ENCODE peak calls at places on chromosomes 6 and 20, in five cellular contexts. Y, J, A, Z and T are unnamed samples. For H3K9me3 and H3K36me3, the result is how much of the 10 kb centered on the place peaks cover.

GRCh38 chr20:3813758-3814581 is 6.4 kb upstream of the AP5S1 start:
- DNase-seq in J (no peak), A (no peak), Y (no peak), Z (peak), T (no peak)

GRCh38 chr6:80333342-80333741 is 226.9 kb downstream of the BCKDHB start:
- DNase-seq in J (no peak), Y (no peak), Z (no peak), A (no peak), T (no peak)

GRCh38 chr6:110066091-110066490 is 88.0 kb downstream of the GPR6 start:
- DNase-seq in Y (no peak), A (no peak), J (no peak), Z (no peak), T (peak)

GRCh38 chr6:107118976-107119375 is 3.7 kb upstream of the BEND3 start:
- DNase-seq in J (no peak), A (no peak), Z (no peak), Y (no peak), T (no peak)

GRCh38 chr6:44041461-44042260 is 85.6 kb downstream of the MRPL14 start:
- DNase-seq in J (peak), Z (peak), Y (no peak), A (no peak), T (no peak)

GRCh38 chr20:17281478-17281877 is 54.6 kb downstream of the PCSK2 start:
- DNase-seq in Z (peak), Y (no peak), A (peak), J (no peak), T (no peak)

GRCh38 chr6:1904494-1904854 is 294.8 kb downstream of the FOXC1 start:
- DNase-seq in Z (peak), Y (no peak), A (peak), J (no peak), T (no peak)

GRCh38 chr6:101397199-101397598 is 3.7 kb downstream of the GRIK2 start:
- DNase-seq in J (no peak), Y (no peak), Z (no peak), A (no peak), T (no peak)

GRCh38 chr6:26330835-26331808 is 33.9 kb upstream of the BTN3A2 start:
- DNase-seq in A (no peak), J (no peak), Z (no peak), Y (no peak), T (no peak)

GRCh38 chr20:20594171-20594530 is 118.3 kb downstream of the RALGAPA2 start:
- DNase-seq in A (no peak), J (no peak), Z (no peak), Y (no peak), T (no peak)

GRCh38 chr6:79215233-79215824 is 19.2 kb downstream of the HMGN3 start:
- DNase-seq in Z (no peak), Y (no peak), A (peak), J (no peak), T (no peak)

GRCh38 chr6:9647599-9647998 is 767.3 kb downstream of the TFAP2A start:
- DNase-seq in Y (no peak), Z (no peak), J (no peak), A (no peak), T (no peak)

GRCh38 chr6:129104131-129104530 is 221.2 kb downstream of the LAMA2 start:
- DNase-seq in J (no peak), Z (no peak), A (no peak), Y (no peak), T (no peak)

GRCh38 chr6:151069641-151070040 is 170.1 kb upstream of the AKAP12 start:
- DNase-seq in Y (no peak), Z (no peak), J (no peak), A (no peak), T (peak)

GRCh38 chr6:10733151-10733715 is 10.4 kb downstream of the TMEM14C start:
- DNase-seq in A (peak), Y (no peak), Z (no peak), J (no peak), T (peak)

GRCh38 chr6:9204171-9204570 is 768.8 kb upstream of the SLC35B3 start:
- DNase-seq in J (no peak), A (no peak), Z (peak), Y (no peak), T (no peak)

GRCh38 chr20:1652104-1652503 is 5.5 kb downstream of the SIRPG start:
- DNase-seq in Y (no peak), A (no peak), J (no peak), Z (no peak), T (no peak)

GRCh38 chr6:43509984-43510826 is at the start of gene LRRC73:
- DNase-seq in Z (peak), Y (peak), J (peak), A (peak), T (peak)

GRCh38 chr20:17822039-17822438 is 122.3 kb downstream of the BANF2 start:
- DNase-seq in A (no peak), Z (peak), Y (peak), J (peak), T (no peak)

GRCh38 chr6:27078734-27079357 is 168.7 kb upstream of the PRSS16 start:
- DNase-seq in J (no peak), A (peak), Z (peak), Y (peak), T (no peak)

GRCh38 chr20:63497138-63497945 is 1.5 kb downstream of the EEF1A2 start:
- DNase-seq in J (no peak), A (no peak), Y (no peak), Z (no peak), T (no peak)

GRCh38 chr6:36243562-36244212 is 26.2 kb upstream of the PNPLA1 start:
- DNase-seq in J (no peak), Z (no peak), A (no peak), Y (no peak), T (no peak)

GRCh38 chr6:31529329-31530150 is 778 bp downstream of the MCCD1 start:
- DNase-seq in Y (no peak), Z (no peak), A (no peak), J (no peak), T (no peak)

GRCh38 chr6:4880373-4880762 is 104.2 kb downstream of the CDYL start:
- DNase-seq in J (no peak), Y (no peak), A (no peak), Z (no peak), T (no peak)

GRCh38 chr6:113416166-113416565 is 441.0 kb upstream of the MARCKS start:
- DNase-seq in J (no peak), A (no peak), Z (no peak), Y (no peak), T (no peak)
- H3K9me3 ChIP-seq in J (under half), A (under half), Z (under half), Y (under half), T (under half)

DNA sequence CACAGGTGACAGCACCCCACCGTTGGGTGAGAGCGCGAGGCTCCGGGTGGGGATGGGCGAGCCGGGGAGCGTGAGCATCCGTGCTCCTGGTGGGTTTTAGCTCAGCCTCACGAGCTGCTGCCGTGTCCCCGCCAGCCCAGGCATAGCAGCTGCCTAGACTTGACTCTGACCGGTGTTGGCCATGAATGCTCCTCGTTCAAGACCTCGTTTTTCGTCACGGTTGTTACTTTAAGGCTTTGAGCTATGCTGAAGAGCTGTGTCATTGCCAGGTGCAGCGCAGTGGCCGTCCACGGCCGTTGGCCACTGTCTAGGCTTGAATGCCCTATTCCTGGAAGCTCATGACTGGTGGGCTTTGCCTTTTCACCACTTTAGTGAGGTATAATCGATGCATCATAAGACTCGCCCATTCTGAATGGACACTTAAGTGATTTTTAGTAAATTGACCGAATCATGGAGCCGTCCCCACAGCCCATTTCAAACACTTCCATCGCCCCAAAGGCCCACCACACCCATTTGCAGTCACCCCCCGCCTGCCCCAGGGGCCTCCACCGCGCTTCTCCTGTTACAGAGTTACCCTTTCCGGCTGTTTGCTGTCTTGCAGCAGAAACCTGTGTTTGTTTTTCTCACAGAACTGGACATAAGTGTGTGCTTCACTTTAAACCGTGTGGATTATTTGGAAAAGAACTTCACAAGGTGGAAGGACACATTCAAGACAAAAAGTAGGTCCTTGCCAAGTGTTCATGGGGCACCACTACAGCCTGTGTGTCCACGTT is 21.4 kb upstream of the ADRM1 start:
- DNase-seq in J (no peak), Z (no peak), A (no peak), Y (no peak), T (no peak)
- H3K36me3 ChIP-seq in J (under half), Z (under half), A (under half), Y (under half), T (half or more)

DNA sequence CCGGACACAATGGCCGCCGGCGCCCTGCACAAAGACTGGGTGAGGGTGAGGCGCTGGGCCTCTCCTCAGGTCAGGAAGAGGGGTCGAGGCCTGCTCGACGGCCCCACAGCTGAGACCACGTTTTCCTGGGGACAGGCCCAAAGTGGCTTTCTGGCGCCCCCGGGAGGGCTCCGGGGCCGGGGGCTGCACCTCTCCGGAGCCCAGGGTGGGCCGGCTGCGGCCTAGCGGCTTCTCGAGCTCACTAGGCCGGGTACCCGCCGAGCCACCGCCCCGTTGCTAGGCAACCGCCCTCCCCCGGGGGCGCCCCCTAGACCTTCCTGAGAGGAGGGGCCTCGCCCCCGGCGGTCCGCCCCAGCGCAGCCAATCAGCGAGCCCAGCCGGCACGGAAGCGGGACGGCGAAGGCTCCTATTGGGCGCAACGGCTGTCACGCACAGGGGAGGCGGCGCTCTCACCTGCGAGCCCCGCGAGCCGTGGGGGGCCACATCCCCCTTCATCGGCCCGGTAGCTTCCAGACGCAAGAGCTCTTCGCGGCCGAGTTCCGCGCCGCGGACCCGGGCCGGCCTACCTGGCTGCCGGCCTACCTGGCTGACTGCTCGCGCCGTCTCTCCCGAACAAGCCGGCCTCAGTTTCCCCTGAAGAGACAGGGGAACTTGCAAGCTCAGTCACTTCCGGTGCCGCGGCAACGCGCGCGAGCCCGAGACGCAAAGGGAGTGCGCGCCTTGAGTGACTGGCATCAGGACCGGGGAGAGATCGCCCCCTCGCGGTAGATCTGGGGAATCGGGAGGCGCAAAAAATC is 812 bp upstream of the BCL2L1 start:
- DNase-seq in Y (peak), Z (peak), J (peak), A (peak), T (peak)
- TF ChIP-seq POLR2A in Y (peak), Z (peak), J (peak), A (peak), T (peak)

GRCh38 chr6:114176726-114177125 is 166.1 kb downstream of the HS3ST5 start:
- DNase-seq in Z (no peak), A (no peak), J (no peak), Y (no peak), T (no peak)
- H3K9me3 ChIP-seq in Z (under half), A (under half), J (under half), Y (under half), T (under half)

GRCh38 chr6:160104821-160105517 is 16.6 kb upstream of the SLC22A1 start:
- DNase-seq in Z (no peak), Y (no peak), J (no peak), A (no peak), T (no peak)
- H3K36me3 ChIP-seq in Z (under half), Y (under half), J (under half), A (under half), T (half or more)

GRCh38 chr6:162899148-162899547 is 171.4 kb downstream of the PACRG start:
- DNase-seq in J (no peak), Y (no peak), A (no peak), Z (no peak), T (no peak)

GRCh38 chr6:162906479-162906878 is 178.7 kb downstream of the PACRG start:
- DNase-seq in Z (no peak), Y (no peak), A (no peak), J (no peak), T (no peak)

GRCh38 chr6:162900503-162900902 is 172.7 kb downstream of the PACRG start:
- DNase-seq in A (no peak), Y (no peak), J (no peak), Z (no peak), T (no peak)

GRCh38 chr6:162907876-162908481 is 180.2 kb downstream of the PACRG start:
- DNase-seq in Y (no peak), Z (no peak), A (no peak), J (no peak), T (no peak)

DNA sequence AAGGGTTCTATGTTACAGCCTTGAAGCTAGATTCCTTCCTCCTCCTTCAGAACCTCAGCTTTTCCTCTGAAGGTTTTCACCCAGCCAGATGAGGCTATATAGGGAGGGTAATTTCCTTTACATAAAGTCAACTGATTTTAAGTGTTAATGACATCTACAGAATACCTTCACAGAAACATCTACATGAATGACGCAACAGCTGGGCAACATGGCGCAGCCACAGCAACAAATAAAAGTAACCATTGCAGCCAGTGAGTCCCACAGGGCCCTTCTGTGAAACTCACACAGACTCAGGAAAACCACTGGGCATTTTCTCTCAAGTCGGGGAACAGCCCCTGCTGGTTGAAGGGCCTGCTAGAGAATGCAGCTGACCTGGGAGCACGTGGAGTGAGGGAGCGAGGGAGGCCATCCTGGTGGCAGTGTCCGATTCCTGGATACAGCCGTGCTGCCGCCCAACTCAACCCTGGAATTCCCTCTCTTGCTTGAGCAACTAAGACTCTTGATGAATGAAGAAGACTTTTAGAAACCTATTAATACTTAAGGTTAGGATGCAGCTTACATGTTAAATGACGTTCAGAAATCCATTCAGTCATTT is 176.4 kb downstream of the PACRG start:
- DNase-seq in J (no peak), Y (no peak), A (no peak), Z (no peak), T (no peak)
- TF ChIP-seq POLR2A in J (no peak), Y (no peak), A (no peak), Z (no peak), T (no peak)

GRCh38 chr6:82679232-82679631 is 315.6 kb downstream of the TPBG start:
- DNase-seq in Y (no peak), J (no peak), Z (no peak), A (no peak), T (no peak)

GRCh38 chr6:82681119-82681714 is 317.6 kb downstream of the TPBG start:
- DNase-seq in A (no peak), J (no peak), Z (no peak), Y (no peak), T (no peak)

DNA sequence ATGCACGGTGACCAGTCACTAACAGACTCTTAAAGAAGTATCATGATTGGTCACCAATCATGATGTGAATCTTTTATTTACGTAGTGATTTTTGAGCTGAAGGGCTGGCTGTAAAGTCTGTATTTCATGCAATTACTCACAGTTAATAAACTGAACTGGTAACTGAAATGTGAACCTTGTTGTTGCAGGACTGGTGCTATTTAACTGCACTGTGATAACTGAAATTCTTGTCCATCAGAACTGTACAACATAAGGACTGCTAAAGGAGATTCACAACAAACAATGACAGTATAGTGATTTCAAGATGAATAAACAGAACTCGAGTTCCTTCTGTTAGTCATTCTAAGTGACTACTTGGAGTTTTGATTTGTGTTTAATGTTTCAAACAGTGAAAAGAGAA is 316.6 kb downstream of the TPBG start:
- DNase-seq in A (no peak), J (no peak), Z (no peak), Y (no peak), T (no peak)
- H3K9me3 ChIP-seq in A (under half), J (under half), Z (under half), Y (under half), T (under half)

GRCh38 chr20:49283703-49284625 is 6.1 kb upstream of the ZNFX1 start:
- DNase-seq in Y (no peak), A (no peak), Z (no peak), J (no peak), T (no peak)
- H3K36me3 ChIP-seq in Y (under half), A (under half), Z (half or more), J (under half), T (half or more)

GRCh38 chr6:33704215-33704817 is 7.2 kb downstream of the UQCC2 start:
- DNase-seq in J (no peak), Y (no peak), A (no peak), Z (no peak), T (no peak)
- TF ChIP-seq POLR2A in J (no peak), Y (no peak), A (no peak), Z (no peak), T (no peak)